ENCODE peak calls at places on chromosomes 7 and 10, in five cellular contexts. K is CD8-positive, alpha-beta memory T cell; J is IMR-90; E is pancreas; S is thoracic aorta. U is an unnamed sample. For H3K4me1, the result is how much of the 10 kb centered on the place peaks cover.

GRCh38 chr7:16926283-16926682 is 44.5 kb upstream of the AGR3 start:
- DNase-seq in S (no peak), J (peak), E (no peak), K (no peak), U (peak)

GRCh38 chr10:43387678-43388032 is 16.2 kb downstream of the FXYD4 start:
- DNase-seq in K (no peak), E (no peak), S (no peak), J (no peak), U (no peak)

GRCh38 chr7:91503934-91504575 is 239.8 kb downstream of the FZD1 start:
- DNase-seq in K (no peak), J (no peak), S (no peak), E (no peak), U (no peak)

GRCh38 chr10:73552819-73553218 is 38.3 kb downstream of the USP54 start:
- DNase-seq in J (no peak), E (no peak), K (no peak), S (no peak), U (no peak)

GRCh38 chr7:29987083-29987482 is 2.5 kb downstream of the SCRN1 start:
- DNase-seq in E (no peak), S (no peak), K (no peak), J (peak), U (no peak)

GRCh38 chr10:114638874-114639625 is 19.0 kb downstream of the ABLIM1 start:
- DNase-seq in E (no peak), K (no peak), S (no peak), J (peak), U (no peak)

GRCh38 chr10:69265521-69265920 is 12.8 kb upstream of the HK1 start:
- DNase-seq in S (no peak), J (no peak), K (no peak), E (no peak), U (no peak)

GRCh38 chr7:106797937-106798336 is 67.1 kb upstream of the PIK3CG start:
- DNase-seq in K (no peak), E (no peak), J (no peak), S (no peak), U (no peak)

GRCh38 chr7:1354661-1355567 is 104.4 kb downstream of the MICALL2 start:
- DNase-seq in E (no peak), K (no peak), J (no peak), S (no peak), U (no peak)

GRCh38 chr7:88095-88926 is 104.1 kb upstream of the FAM20C start:
- DNase-seq in K (no peak), J (no peak), E (no peak), S (no peak), U (no peak)

GRCh38 chr10:24727811-24728210 is 4.1 kb upstream of the ARHGAP21 start:
- DNase-seq in J (no peak), E (no peak), S (no peak), K (no peak), U (no peak)

GRCh38 chr7:27697861-27698430 is 35.3 kb upstream of the HIBADH start:
- DNase-seq in S (no peak), J (peak), E (peak), K (no peak), U (peak)

GRCh38 chr7:79984210-79984609 is 150.4 kb upstream of the GNAI1 start:
- DNase-seq in K (no peak), E (no peak), J (peak), S (no peak), U (no peak)

GRCh38 chr7:24475573-24475972 is 97.7 kb upstream of the PALS2 start:
- DNase-seq in S (no peak), E (no peak), J (no peak), K (no peak), U (no peak)

GRCh38 chr7:111527545-111527944 is 34.7 kb downstream of the IMMP2L start:
- DNase-seq in J (no peak), E (no peak), S (no peak), K (no peak), U (no peak)

GRCh38 chr10:21079330-21079658 is 182.2 kb upstream of the NEBL start:
- DNase-seq in S (no peak), J (no peak), K (no peak), E (no peak), U (no peak)

GRCh38 chr7:22251284-22251683 is 105.7 kb downstream of the RAPGEF5 start:
- DNase-seq in K (no peak), J (no peak), S (no peak), E (no peak), U (no peak)

GRCh38 chr10:43739171-43739570 is 90.5 kb upstream of the ZNF32 start:
- DNase-seq in E (no peak), K (no peak), J (no peak), S (no peak), U (no peak)

GRCh38 chr10:84525120-84525806 is 196.9 kb downstream of the CCSER2 start:
- DNase-seq in S (no peak), K (no peak), E (no peak), J (no peak), U (no peak)

GRCh38 chr7:74523015-74523414 is 69.3 kb downstream of the GTF2IRD1 start:
- DNase-seq in J (no peak), E (no peak), K (no peak), S (no peak), U (no peak)
- H3K4me1 ChIP-seq in J (under half), E (under half), K (under half), S (under half), U (under half)

GRCh38 chr7:140654109-140654387 is 13.4 kb upstream of the DENND2A start:
- DNase-seq in S (no peak), K (no peak), E (no peak), J (no peak), U (no peak)

GRCh38 chr7:140654661-140655060 is 14.0 kb upstream of the DENND2A start:
- DNase-seq in E (no peak), K (no peak), J (no peak), S (no peak), U (no peak)

GRCh38 chr7:140650367-140650766 is 9.8 kb upstream of the DENND2A start:
- DNase-seq in E (no peak), J (no peak), S (no peak), K (no peak), U (no peak)

GRCh38 chr7:140655511-140656408 is 15.1 kb upstream of the DENND2A start:
- DNase-seq in K (no peak), E (no peak), S (no peak), J (no peak), U (no peak)

DNA sequence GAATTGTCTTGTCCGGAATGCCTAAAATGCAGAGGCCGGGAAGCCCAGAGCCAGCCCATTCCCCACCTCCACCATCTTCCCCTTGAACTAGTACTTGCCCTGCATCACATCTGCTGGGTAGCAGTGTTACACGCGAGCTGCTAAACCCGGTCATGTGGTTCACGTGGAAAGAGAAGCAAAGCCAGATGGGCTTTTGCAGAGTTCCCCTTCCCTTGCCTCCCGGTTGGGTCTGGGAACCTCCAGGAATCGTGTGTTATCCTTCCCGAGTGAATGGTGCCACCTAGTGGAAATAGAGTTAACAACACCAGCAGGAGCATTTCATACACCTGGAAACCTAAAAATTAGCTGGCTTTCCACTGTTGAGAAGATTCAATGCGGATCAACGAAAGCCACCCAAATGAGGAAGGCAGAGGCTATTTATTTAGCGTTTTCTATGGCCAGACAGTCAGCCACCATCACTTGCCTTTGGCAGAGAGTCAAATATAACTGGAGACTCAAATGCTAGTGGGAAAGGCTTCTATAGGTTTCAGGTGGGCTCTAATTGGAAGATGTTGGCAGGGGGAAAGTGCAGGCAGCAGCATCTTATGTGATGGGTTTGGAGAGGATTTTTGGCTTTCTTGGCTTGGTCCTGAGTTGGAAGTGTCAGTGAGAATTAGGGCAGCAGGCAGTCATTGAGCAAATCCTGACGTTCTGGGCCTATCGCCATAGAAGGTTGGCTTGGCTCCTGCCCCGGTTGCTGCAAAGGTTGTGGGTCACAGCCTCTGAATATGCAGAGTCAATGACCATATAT is 12.9 kb upstream of the DENND2A start:
- DNase-seq in S (no peak), K (peak), E (peak), J (peak), U (peak)
- H3K4me1 ChIP-seq in S (under half), K (under half), E (under half), J (under half), U (under half)

DNA sequence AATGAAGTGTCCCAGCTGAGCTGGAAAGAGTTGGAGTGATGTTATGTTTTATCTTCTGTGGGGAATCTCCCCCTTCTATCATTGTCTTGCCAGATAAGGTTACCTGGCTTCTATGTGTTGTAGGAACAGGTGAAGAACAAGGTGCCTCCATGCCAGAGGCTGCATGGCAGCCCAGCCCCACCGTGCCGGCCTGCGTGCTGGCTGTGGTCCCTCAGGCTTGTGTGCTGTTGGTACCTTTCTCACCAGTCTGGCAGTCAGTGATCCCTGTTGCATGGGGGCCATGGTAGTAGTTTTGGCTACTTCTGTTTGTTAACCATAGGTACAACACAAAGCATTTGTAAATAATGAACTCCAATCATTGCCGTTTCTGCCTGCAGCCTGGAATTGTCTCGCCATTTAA is 37.9 kb downstream of the CCM2 start:
- DNase-seq in K (no peak), S (no peak), E (no peak), J (no peak), U (no peak)
- H3K4me1 ChIP-seq in K (half or more), S (under half), E (under half), J (under half), U (under half)

DNA sequence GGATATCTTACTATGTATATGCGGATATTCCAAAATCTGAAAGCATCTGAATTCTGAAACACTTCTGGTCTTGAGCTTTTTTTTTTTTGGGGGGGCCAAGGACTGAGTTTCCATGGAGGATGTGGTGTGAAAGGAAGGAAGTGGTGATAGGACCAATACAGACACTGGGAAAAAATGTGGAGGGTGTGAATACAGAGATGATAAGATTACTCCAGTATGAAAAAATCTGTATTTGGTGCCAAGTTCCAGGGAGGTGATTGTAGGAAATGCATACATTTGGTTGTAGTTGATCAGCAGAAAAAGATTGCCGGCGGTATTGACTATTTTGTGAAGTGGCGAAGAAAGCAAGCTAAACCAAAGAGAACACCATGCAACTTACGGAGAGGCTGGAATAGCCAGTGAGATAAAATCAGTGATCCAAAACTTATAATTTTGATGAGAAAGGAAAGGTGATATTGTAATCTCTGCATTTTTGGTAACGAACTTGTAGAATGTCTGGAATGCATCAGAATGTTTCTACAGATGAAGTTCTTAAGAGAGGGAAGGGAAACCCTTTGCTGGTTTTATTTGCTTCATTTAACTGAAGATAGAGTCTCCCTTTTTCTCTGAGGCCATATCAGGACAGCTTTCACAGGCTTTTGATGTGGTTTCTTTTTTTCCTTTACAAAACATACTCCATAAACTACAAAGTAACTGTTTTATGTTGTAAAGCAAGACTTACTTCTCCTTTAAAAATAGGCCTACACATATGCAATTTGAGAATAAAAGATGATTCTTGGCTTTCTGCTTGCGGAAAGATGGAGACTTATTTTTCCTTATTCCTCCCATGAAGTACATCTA is 6.0 kb downstream of the WDR37 start:
- DNase-seq in E (no peak), K (no peak), S (no peak), J (peak), U (no peak)
- H3K4me1 ChIP-seq in E (under half), K (half or more), S (under half), J (under half), U (under half)

DNA sequence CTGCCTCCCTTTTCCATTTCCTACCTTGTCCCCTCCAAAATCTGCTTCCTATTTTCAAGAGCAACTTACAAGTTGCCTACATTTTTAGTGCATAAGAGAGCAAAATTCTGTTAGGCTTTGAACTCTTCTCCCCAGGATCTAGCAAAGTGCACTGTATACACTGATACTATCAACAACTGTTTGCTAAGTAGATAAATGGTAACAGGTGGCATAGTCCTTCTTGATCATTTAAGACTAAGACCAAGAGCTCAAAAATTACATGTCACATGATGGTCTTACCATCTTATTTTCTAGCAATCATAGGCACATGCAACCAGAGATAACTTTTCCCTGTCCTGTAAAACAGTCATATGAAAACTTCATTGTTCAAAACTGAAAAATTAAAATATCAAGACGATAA is 16.2 kb downstream of the FAM3C start:
- DNase-seq in E (no peak), S (no peak), K (no peak), J (no peak), U (no peak)
- H3K4me1 ChIP-seq in E (under half), S (under half), K (under half), J (under half), U (under half)

GRCh38 chr7:108413337-108413736 is 42.9 kb downstream of the NRCAM start:
- DNase-seq in K (no peak), S (no peak), E (no peak), J (no peak), U (no peak)
- H3K4me1 ChIP-seq in K (under half), S (under half), E (under half), J (under half), U (under half)

GRCh38 chr7:95441042-95441823 is 6.4 kb upstream of the PON2 start:
- DNase-seq in S (no peak), J (no peak), E (no peak), K (no peak), U (no peak)
- H3K4me1 ChIP-seq in S (under half), J (under half), E (under half), K (under half), U (under half)

GRCh38 chr10:87872828-87873227 is 9.4 kb downstream of the PTEN start:
- DNase-seq in S (no peak), J (no peak), E (no peak), K (no peak), U (no peak)
- H3K4me1 ChIP-seq in S (half or more), J (under half), E (under half), K (half or more), U (under half)

DNA sequence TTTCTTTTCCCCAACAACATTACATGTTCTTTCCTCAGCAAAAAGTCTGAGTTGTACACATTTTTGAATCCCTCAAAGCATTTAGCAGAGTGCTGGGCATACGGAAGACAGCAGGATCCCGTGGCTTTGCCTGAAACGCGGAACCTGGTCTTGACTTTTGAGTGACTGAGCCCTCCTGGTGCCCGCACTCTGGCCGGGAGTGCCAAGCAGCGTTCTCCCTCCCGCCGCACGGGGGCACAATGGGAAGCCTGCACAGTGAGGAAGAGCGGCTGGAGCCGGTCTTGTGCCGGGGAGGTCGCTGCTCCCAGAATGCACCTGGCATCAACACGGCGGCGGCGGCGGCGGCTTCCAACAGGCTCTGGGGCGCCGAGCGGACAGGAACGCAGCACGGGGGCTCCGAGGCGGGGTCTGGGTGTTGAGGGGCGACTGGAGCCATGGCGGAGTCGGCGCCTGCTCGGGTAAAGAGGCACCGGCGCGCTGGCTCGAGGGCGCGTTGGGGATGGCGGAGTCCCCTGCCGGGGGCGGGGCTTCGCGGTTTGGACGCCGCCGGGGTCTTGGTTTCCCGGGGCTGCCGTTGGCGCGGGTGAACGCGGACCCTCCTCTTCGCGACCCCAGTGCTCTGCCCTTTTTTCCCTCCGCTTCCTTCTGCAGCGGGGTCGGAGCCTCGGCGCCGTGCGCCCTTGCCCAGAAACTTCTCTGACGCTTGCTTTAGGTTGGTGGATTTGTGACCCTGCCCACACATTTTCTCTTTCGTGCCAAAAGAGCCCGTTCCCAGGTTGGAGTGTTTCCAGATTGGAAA is at the start of gene ZNF212:
- DNase-seq in E (peak), J (peak), S (peak), K (peak), U (peak)
- H3K4me1 ChIP-seq in E (under half), J (under half), S (under half), K (under half), U (under half)